ENCODE peak calls at places on chromosomes 3 and 15, in six cellular contexts. Y is nephron progenitor cell; N is central memory CD4-positive, alpha-beta T cell; M is NAMALWA; C is iris pigment epithelial cell; F is astrocyte of the hippocampus. Z is an unnamed sample.

GRCh38 chr3:148540266-148540665 is 157.4 kb upstream of the AGTR1 start:
- DNase-seq in Y (no peak), N (no peak), M (no peak), C (no peak), F (no peak), Z (no peak)

GRCh38 chr15:83108266-83109219 is 1.1 kb downstream of the TM6SF1 start:
- DNase-seq in Y (no peak), N (no peak), M (peak; percentile 88), C (peak; percentile 76), F (no peak), Z (peak; percentile 48)

GRCh38 chr15:72169921-72170611 is 27.5 kb downstream of the GRAMD2A start:
- DNase-seq in Y (no peak), N (no peak), M (no peak), C (no peak), F (no peak), Z (no peak)

GRCh38 chr15:33425149-33425548 is 114.4 kb downstream of the RYR3 start:
- DNase-seq in Y (no peak), N (no peak), M (no peak), C (peak; percentile 0), F (peak; percentile 67), Z (no peak)

GRCh38 chr3:190671658-190672057 is 157.8 kb downstream of the IL1RAP start:
- DNase-seq in Y (no peak), N (no peak), M (no peak), C (peak; percentile 69), F (peak; percentile 53), Z (peak; percentile 41)

GRCh38 chr3:169389925-169390253 is 273.6 kb downstream of the MECOM start:
- DNase-seq in Y (no peak), N (no peak), M (no peak), C (no peak), F (no peak), Z (no peak)

GRCh38 chr3:71355862-71356261 is 227.7 kb downstream of the FOXP1 start:
- DNase-seq in Y (no peak), N (no peak), M (no peak), C (no peak), F (no peak), Z (no peak)

GRCh38 chr3:142808103-142808917 is 80.6 kb downstream of the PCOLCE2 start:
- DNase-seq in Y (no peak), N (no peak), M (no peak), C (peak; percentile 83), F (peak; percentile 50), Z (peak; percentile 76)

GRCh38 chr3:64408770-64409169 is 183.5 kb upstream of the PRICKLE2 start:
- DNase-seq in Y (no peak), N (no peak), M (no peak), C (peak; percentile 47), F (no peak), Z (no peak)

GRCh38 chr15:33026614-33027013 is 167.9 kb downstream of the FMN1 start:
- DNase-seq in Y (no peak), N (no peak), M (no peak), C (no peak), F (no peak), Z (no peak)